ENCODE peak calls at places on chromosome 16, in five cellular contexts. V is cardiac muscle cell; W is SK-N-SH; C is CD8-positive, alpha-beta T cell; F is naive thymus-derived CD4-positive, alpha-beta T cell. D is an unnamed sample.
A peak's percentile ranks its signal among the peaks of the same experiment; 100 is the strongest.

GRCh38 chr16:29317269-29317668 is 89.2 kb downstream of the NPIPB11 start:
- DNase-seq in C (no peak), V (no peak), W (no peak), F (no peak), D (no peak)

GRCh38 chr16:30458561-30459394 is 13.1 kb upstream of the SEPHS2 start:
- DNase-seq in W (no peak), F (peak; percentile 56), V (no peak), C (peak; percentile 40), D (peak; percentile 74)

GRCh38 chr16:51155901-51156810 is 5.1 kb upstream of the SALL1 start:
- DNase-seq in F (no peak), V (peak; percentile 62), C (no peak), W (peak; percentile 28), D (no peak)

GRCh38 chr16:80309178-80309577 is 231.6 kb upstream of the DYNLRB2 start:
- DNase-seq in F (no peak), C (no peak), W (no peak), V (no peak), D (no peak)

GRCh38 chr16:85416267-85417109 is 196.6 kb upstream of the GSE1 start:
- DNase-seq in F (peak; percentile 65), W (peak; percentile 79), V (peak; percentile 47), C (peak; percentile 53), D (peak; percentile 56)

GRCh38 chr16:62832214-62832613 is 796.0 kb upstream of the CDH8 start:
- DNase-seq in V (no peak), W (no peak), F (no peak), C (no peak), D (no peak)

GRCh38 chr16:79769320-79770243 is 169.0 kb upstream of the MAF start:
- DNase-seq in W (no peak), F (no peak), C (no peak), V (no peak), D (no peak)

GRCh38 chr16:67412294-67412693 is 4.0 kb downstream of the ZDHHC1 start:
- DNase-seq in F (no peak), W (no peak), C (no peak), V (no peak), D (no peak)

GRCh38 chr16:58515871-58516767 is 802 bp downstream of the SETD6 start:
- DNase-seq in F (peak; percentile 49), V (peak; percentile 37), C (no peak), W (no peak), D (peak; percentile 59)

GRCh38 chr16:83715217-83715920 is 92.4 kb upstream of the HSBP1 start:
- DNase-seq in C (no peak), W (no peak), F (no peak), V (no peak), D (no peak)

GRCh38 chr16:64964126-64964540 is 157.7 kb downstream of the CDH11 start:
- DNase-seq in C (no peak), F (no peak), V (no peak), W (no peak), D (no peak)

GRCh38 chr16:82741073-82741615 is 114.4 kb downstream of the CDH13 start:
- DNase-seq in V (no peak), F (no peak), C (no peak), W (no peak), D (no peak)

GRCh38 chr16:85291302-85292148 is 179.3 kb upstream of the CIBAR2 start:
- DNase-seq in V (no peak), C (no peak), W (no peak), F (no peak), D (no peak)

GRCh38 chr16:86031141-86031678 is 132.2 kb downstream of the IRF8 start:
- DNase-seq in C (no peak), F (no peak), W (no peak), V (no peak), D (no peak)

GRCh38 chr16:19118938-19119431 is 5.2 kb downstream of the ITPRIPL2 start:
- DNase-seq in F (no peak), C (no peak), W (no peak), V (no peak), D (no peak)

GRCh38 chr16:70522216-70523000 is 946 bp downstream of the COG4 start:
- DNase-seq in V (no peak), F (peak; percentile 13), C (no peak), W (no peak), D (peak; percentile 11)

GRCh38 chr16:66382171-66382965 is 15.9 kb downstream of the CDH5 start:
- DNase-seq in F (no peak), C (no peak), V (no peak), W (no peak), D (no peak)

GRCh38 chr16:84475643-84476240 is 28.7 kb downstream of the MEAK7 start:
- DNase-seq in F (no peak), V (no peak), W (no peak), C (no peak), D (no peak)

GRCh38 chr16:78770353-78771091 is 671.1 kb downstream of the WWOX start:
- DNase-seq in W (peak; percentile 81), V (peak; percentile 70), C (peak; percentile 66), F (peak; percentile 37), D (peak; percentile 77)

GRCh38 chr16:8713635-8714097 is 39.2 kb downstream of the ABAT start:
- DNase-seq in F (no peak), C (no peak), V (no peak), W (peak; percentile 49), D (no peak)

GRCh38 chr16:50263940-50264929 is 2.1 kb upstream of the ADCY7 start:
- DNase-seq in C (no peak), F (no peak), V (no peak), W (no peak), D (no peak)

GRCh38 chr16:7689234-7689633 is 356.6 kb downstream of the RBFOX1 start:
- DNase-seq in F (no peak), C (no peak), W (no peak), V (no peak), D (no peak)

GRCh38 chr16:12485425-12485824 is 318.3 kb downstream of the CPPED1 start:
- DNase-seq in W (no peak), F (no peak), V (no peak), C (no peak), D (no peak)

GRCh38 chr16:75114179-75114945 is 2.2 kb downstream of the LDHD start:
- DNase-seq in V (no peak), C (no peak), F (no peak), W (peak; percentile 32), D (no peak)

GRCh38 chr16:84795338-84796053 is 24.3 kb upstream of the CRISPLD2 start:
- DNase-seq in W (no peak), C (no peak), V (no peak), F (no peak), D (no peak)

GRCh38 chr16:12081048-12081404 is 104.5 kb downstream of the SNX29 start:
- DNase-seq in C (no peak), V (no peak), W (no peak), F (no peak), D (no peak)

GRCh38 chr16:48617711-48618148 is 7.8 kb upstream of the N4BP1 start:
- DNase-seq in V (peak; percentile 88), C (no peak), W (no peak), F (no peak), D (no peak)

GRCh38 chr16:89484088-89484501 is 6.3 kb downstream of the ANKRD11 start:
- DNase-seq in F (peak; percentile 87), V (no peak), C (no peak), W (no peak), D (no peak)

GRCh38 chr16:89484923-89485679 is 5.3 kb downstream of the ANKRD11 start:
- DNase-seq in W (no peak), V (no peak), F (peak; percentile 33), C (no peak), D (peak; percentile 56)

GRCh38 chr16:89489040-89489721 is 1.2 kb downstream of the ANKRD11 start:
- DNase-seq in F (peak; percentile 92), W (peak; percentile 85), C (peak; percentile 74), V (peak; percentile 74), D (peak; percentile 89)

GRCh38 chr16:89482824-89483220 is 7.5 kb downstream of the ANKRD11 start:
- DNase-seq in C (no peak), F (no peak), V (no peak), W (no peak), D (no peak)

DNA sequence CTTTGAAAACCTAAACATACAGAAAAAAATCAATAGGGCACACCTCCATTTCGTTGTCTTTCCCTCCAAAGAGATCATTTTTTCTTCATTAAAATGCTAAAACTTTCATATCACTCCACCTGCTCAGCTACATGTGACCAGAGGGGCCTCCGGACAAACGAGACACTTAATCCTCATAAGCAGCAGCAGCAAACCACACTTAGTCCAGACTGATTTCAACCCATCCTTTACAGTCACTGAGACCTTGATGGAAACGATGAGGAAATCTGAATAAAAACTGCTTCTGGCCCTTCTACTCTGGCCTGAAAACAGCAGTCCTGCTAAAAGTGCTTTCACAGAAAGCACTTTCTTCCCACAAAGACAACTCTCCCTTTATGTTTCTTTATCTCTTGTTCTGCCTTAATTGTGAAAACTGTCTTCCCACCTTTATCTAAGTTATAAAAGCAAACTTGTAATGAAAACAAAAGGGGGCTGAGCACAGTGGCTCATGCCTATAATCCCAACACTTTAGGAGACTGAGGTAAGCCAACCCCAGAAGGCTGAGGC is 4.6 kb downstream of the ANKRD11 start:
- DNase-seq in C (no peak), V (no peak), F (no peak), W (no peak), D (no peak)
- H3K4me1 ChIP-seq in C (peaks cover 76% of the 10 kb centered on the region), V (peaks cover 49% of the 10 kb centered on the region), F (peaks cover 81% of the 10 kb centered on the region), W (peaks cover 17% of the 10 kb centered on the region), D (peaks cover 82% of the 10 kb centered on the region)

DNA sequence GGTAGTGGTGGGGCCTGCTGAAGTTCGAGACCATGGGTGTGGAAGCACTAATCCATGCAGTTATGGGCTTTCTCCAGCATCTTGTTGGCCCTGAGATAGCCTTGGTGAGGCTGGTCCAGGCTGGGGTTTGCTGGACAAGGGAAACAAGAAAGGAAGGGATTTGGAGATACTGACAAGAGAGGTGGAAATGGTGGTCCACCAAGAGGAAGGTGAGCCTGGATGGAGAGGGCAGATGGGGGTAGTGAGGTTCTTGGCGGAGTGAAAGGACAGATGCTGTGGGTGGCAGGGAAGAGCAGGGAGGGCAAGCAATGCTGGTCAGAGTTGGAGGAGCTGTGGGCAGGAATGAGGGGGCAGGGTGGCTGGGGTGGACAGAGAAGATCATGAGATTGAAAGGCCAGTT is 5.5 kb upstream of the SMPD3 start:
- DNase-seq in V (no peak), F (no peak), C (no peak), W (no peak), D (no peak)
- H3K4me3 ChIP-seq in V (no peak overlapping the region), F (no peak overlapping the region), C (no peak overlapping the region), W (no peak overlapping the region), D (no peak overlapping the region)

GRCh38 chr16:15539197-15539596 is 103.8 kb downstream of the MARF1 start:
- DNase-seq in F (no peak), V (peak; percentile 41), W (no peak), C (no peak), D (no peak)
- H3K27me3 ChIP-seq in F (no peaks in the 10 kb centered on the region), V (no peaks in the 10 kb centered on the region), W (no peaks in the 10 kb centered on the region), C (no peaks in the 10 kb centered on the region), D (no peaks in the 10 kb centered on the region)

GRCh38 chr16:24986512-24987303 is 28.5 kb downstream of the ARHGAP17 start:
- DNase-seq in C (no peak), F (no peak), W (no peak), V (peak; percentile 6), D (no peak)
- H3K4me1 ChIP-seq in C (peaks cover 21% of the 10 kb centered on the region), F (peaks cover 3% of the 10 kb centered on the region), W (peaks cover 61% of the 10 kb centered on the region), V (peaks cover 23% of the 10 kb centered on the region), D (peaks cover 38% of the 10 kb centered on the region)

D was measured in CD4-positive, alpha-beta memory T cell.